ENCODE peak calls at places on chromosomes 16 and 17, in ten cellular contexts. Z, G, P, N, L, D, Y, K, T and V are unnamed samples.
A peak's percentile ranks its signal among the peaks of the same experiment; 100 is the strongest.

GRCh38 chr17:65074778-65075250 is 18.3 kb upstream of the GNA13 start:
- DNase-seq in Z (peak; percentile 40), G (peak; percentile 87), P (peak; percentile 72), N (peak; percentile 60), L (peak; percentile 73), D (peak; percentile 60), Y (no peak), K (peak; percentile 72), T (peak; percentile 65), V (no peak)

GRCh38 chr16:85436207-85436606 is 176.9 kb upstream of the GSE1 start:
- DNase-seq in Z (no peak), G (peak; percentile 65), P (no peak), N (no peak), L (no peak), D (no peak), Y (no peak), K (no peak), T (peak; percentile 94), V (no peak)

GRCh38 chr16:87702325-87702811 is 63.4 kb downstream of the KLHDC4 start:
- DNase-seq in Z (peak; percentile 58), G (peak; percentile 61), P (peak; percentile 26), N (peak; percentile 57), L (no peak), D (peak; percentile 31), Y (no peak), K (no peak), T (peak; percentile 99), V (no peak)

GRCh38 chr17:1055751-1056645 is 59.1 kb downstream of the TIMM22 start:
- DNase-seq in Z (peak; percentile 70), G (peak; percentile 73), P (peak; percentile 81), N (peak; percentile 41), L (peak; percentile 69), D (peak; percentile 74), Y (no peak), K (peak; percentile 75), T (peak; percentile 98), V (peak; percentile 76)

GRCh38 chr16:11067697-11068141 is 123.4 kb downstream of the CLEC16A start:
- DNase-seq in Z (no peak), G (no peak), P (no peak), N (no peak), L (no peak), D (no peak), Y (peak; percentile 45), K (no peak), T (peak; percentile 18), V (no peak)

GRCh38 chr16:67277999-67278772 is 1.1 kb upstream of the PLEKHG4 start:
- DNase-seq in Z (peak; percentile 83), G (peak; percentile 32), P (peak; percentile 42), N (no peak), L (peak; percentile 70), D (no peak), Y (no peak), K (no peak), T (peak; percentile 99), V (no peak)

GRCh38 chr17:28405632-28406477 is at the start of gene SLC46A1:
- DNase-seq in Z (no peak), G (peak; percentile 74), P (peak; percentile 88), N (peak; percentile 73), L (peak; percentile 67), D (peak; percentile 74), Y (peak; percentile 82), K (peak; percentile 61), T (peak; percentile 96), V (peak; percentile 53)

GRCh38 chr16:58339452-58339938 is 44.7 kb upstream of the PRSS54 start:
- DNase-seq in Z (no peak), G (peak; percentile 24), P (no peak), N (no peak), L (no peak), D (no peak), Y (no peak), K (peak; percentile 43), T (peak; percentile 61), V (no peak)

DNA sequence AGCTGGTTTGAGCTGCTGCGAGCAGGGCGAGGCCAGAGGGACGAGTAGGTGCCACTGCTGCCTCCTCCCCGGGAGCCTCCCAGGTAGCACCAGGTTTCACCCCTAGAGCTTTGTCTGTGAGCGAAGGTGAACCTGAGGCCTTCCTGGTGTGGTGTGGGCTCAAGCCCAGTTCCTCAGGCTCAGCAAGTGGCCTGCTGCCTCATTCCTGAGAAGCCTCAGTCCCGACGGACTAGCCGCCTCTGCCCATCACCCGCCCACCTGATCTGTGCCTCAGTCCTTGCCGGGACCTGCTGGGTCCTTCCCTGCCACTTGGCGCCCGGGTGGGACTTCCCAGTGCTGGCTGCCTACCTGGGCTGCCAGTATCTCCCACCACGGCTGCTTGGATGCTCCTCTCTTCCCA is 1.7 kb downstream of the NLRC3 start:
- DNase-seq in Z (no peak), G (no peak), P (no peak), N (no peak), L (no peak), D (no peak), Y (no peak), K (no peak), T (no peak), V (no peak)
- H3K4me3 ChIP-seq in Z (no peak overlapping the region), G (no peak overlapping the region), P (no peak overlapping the region), N (no peak overlapping the region), L (no peak overlapping the region), D (no peak overlapping the region), Y (no peak overlapping the region), K (no peak overlapping the region), T (no peak overlapping the region), V (no peak overlapping the region)

GRCh38 chr17:39486242-39486641 is 25.0 kb downstream of the CDK12 start:
- DNase-seq in Z (peak; percentile 70), G (no peak), P (peak; percentile 5), N (no peak), L (no peak), D (no peak), Y (peak; percentile 67), K (no peak), T (peak; percentile 45), V (no peak)

GRCh38 chr17:39483506-39483905 is 22.2 kb downstream of the CDK12 start:
- DNase-seq in Z (no peak), G (no peak), P (no peak), N (no peak), L (no peak), D (no peak), Y (peak; percentile 25), K (no peak), T (no peak), V (no peak)

GRCh38 chr17:39485555-39485954 is 24.3 kb downstream of the CDK12 start:
- DNase-seq in Z (peak; percentile 80), G (no peak), P (peak; percentile 58), N (no peak), L (no peak), D (no peak), Y (peak; percentile 53), K (no peak), T (peak; percentile 88), V (no peak)

GRCh38 chr17:39484178-39484577 is 22.9 kb downstream of the CDK12 start:
- DNase-seq in Z (no peak), G (no peak), P (no peak), N (no peak), L (no peak), D (no peak), Y (no peak), K (no peak), T (no peak), V (no peak)

DNA sequence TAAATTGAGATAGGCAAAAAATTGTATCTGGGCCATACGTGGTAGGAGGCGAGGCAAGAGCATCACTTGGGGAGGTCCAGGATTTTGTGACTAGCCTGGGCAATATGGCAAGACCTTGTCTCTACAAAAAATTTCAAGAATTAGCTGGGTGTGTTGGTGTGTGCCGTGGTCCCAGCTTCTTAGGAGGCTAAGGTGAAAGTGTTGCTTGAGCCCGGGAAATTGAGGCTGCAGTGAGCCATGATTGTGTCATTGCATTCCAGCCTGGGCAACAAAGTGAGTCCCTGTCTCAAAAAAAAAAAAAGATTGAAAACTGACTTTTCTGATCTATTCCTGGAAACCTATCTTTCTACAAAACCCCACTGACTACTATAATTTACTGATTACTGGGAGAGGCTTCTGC is 26.7 kb downstream of the CDK12 start:
- DNase-seq in Z (no peak), G (no peak), P (no peak), N (no peak), L (no peak), D (no peak), Y (peak; percentile 23), K (no peak), T (no peak), V (no peak)
- H3K27ac ChIP-seq in Z (no peak overlapping the region), G (no peak overlapping the region), P (no peak overlapping the region), N (no peak overlapping the region), L (no peak overlapping the region), D (no peak overlapping the region), Y (no peak overlapping the region), K (no peak overlapping the region), T (peak overlapping the region; percentile 48), V (no peak overlapping the region)

DNA sequence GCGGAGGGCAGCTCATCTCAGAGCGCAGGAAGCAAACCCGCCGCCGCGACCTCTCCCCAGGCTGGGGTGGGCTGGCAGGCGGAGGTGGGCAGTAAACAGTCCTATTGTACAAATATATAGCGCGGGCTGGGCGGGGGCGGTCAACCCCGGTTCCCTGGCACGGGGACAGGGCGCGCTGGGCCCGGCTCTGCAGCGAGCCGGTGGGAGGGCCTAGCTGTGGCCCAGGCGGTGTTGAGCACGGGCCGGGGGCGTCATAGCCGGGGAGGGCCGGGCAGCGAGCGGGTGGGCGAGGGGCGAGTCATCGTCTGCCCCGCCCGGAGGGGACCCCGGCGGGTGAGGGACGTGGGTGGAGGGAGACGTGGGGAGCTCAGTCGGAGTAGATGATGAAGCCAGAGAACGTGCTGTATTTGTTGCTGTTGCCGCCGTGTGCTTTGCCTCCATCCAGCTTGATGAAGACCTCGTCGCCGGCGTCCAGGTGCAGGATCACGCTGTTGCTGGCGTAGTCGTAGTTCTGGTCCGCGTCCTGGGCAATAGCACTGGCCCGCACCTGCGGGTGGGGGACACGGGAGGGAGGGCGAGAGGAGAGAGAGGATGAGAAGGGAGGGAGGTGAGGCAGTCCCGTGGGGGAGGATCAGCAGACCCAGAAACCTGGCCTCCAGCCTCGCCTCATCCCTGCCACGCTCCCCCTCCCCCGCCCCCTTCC is 8.1 kb downstream of the C1QL1 start:
- DNase-seq in Z (no peak), G (no peak), P (no peak), N (no peak), L (no peak), D (no peak), Y (no peak), K (no peak), T (peak; percentile 73), V (no peak)
- H3K4me3 ChIP-seq in Z (no peak overlapping the region), G (peak overlapping the region; percentile 18), P (no peak overlapping the region), N (no peak overlapping the region), L (no peak overlapping the region), D (no peak overlapping the region), Y (no peak overlapping the region), K (no peak overlapping the region), T (peak overlapping the region; percentile 39), V (peak overlapping the region; percentile 41)

GRCh38 chr17:6753565-6753964 is 2.3 kb upstream of the XAF1 start:
- DNase-seq in Z (no peak), G (no peak), P (no peak), N (no peak), L (no peak), D (no peak), Y (no peak), K (no peak), T (no peak), V (no peak)

GRCh38 chr17:6749519-6749918 is 6.3 kb upstream of the XAF1 start:
- DNase-seq in Z (peak; percentile 9), G (no peak), P (no peak), N (no peak), L (no peak), D (no peak), Y (no peak), K (no peak), T (no peak), V (no peak)

GRCh38 chr17:6755281-6755680 is 565 bp upstream of the XAF1 start:
- DNase-seq in Z (peak; percentile 34), G (peak; percentile 61), P (peak; percentile 40), N (peak; percentile 14), L (no peak), D (no peak), Y (peak; percentile 75), K (peak; percentile 69), T (no peak), V (no peak)

GRCh38 chr17:6753006-6753445 is 2.8 kb upstream of the XAF1 start:
- DNase-seq in Z (peak; percentile 69), G (peak; percentile 26), P (peak; percentile 11), N (peak; percentile 31), L (peak; percentile 48), D (peak; percentile 24), Y (peak; percentile 77), K (peak; percentile 82), T (no peak), V (peak; percentile 17)

DNA sequence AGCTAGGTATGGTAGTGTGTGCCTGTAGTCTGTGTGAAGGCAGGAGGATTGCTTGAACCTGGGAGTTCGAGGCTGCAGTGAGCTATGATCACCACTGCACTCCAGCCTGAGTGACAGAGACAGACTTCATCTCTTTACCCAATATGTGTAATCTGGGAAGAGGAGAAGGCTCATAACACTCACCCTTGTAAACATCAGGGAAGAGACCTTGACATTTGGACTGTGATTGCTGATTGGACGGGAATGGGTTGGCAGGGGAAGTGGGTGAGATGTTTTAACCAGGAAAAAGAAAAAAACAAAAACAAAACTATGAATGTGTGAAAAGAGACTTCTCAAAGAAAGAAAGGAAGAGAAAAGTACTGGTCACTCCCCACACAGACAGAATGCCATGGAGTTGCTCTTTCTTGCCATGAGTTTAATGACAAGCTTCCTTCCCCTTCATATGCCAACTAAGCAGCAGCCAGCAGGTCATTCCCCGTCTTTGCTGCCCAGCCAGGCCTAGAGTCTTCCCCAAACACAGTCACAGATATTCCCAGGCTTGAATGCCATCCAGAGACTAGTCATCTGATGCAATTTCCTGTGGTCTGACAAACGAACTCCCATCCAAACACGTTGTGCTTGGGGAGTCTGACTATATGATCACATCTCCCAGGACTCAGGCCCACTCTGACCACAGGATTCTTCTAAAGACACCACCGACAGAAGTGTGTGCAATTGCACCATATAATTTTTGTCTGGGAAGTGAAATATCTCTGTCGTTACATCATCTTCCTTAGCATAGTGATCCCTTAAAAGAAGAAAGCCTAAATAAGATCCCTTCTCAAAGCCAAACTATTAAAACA is 3.6 kb upstream of the XAF1 start:
- DNase-seq in Z (peak; percentile 98), G (peak; percentile 33), P (peak; percentile 63), N (peak; percentile 23), L (peak; percentile 34), D (peak; percentile 18), Y (peak; percentile 81), K (peak; percentile 56), T (peak; percentile 95), V (no peak)
- H3K27ac ChIP-seq in Z (peak overlapping the region; percentile 96), G (no peak overlapping the region), P (peak overlapping the region; percentile 89), N (peak overlapping the region; percentile 79), L (peak overlapping the region; percentile 81), D (peak overlapping the region; percentile 63), Y (peak overlapping the region; percentile 86), K (peak overlapping the region; percentile 87), T (peak overlapping the region; percentile 99), V (peak overlapping the region; percentile 76)